ENCODE peak calls at places on chromosomes 5 and 9, in six cellular contexts. One of them, this sample, is unnamed.

GRCh38 chr9:70113403-70114022 is 69.9 kb downstream of the MAMDC2 start:
- DNase-seq in upper lobe of left lung: peak; percentile 49
- DNase-seq in body of pancreas: peak; percentile 70
- DNase-seq in RWPE2: no peak
- DNase-seq in astrocyte: peak; percentile 54
- DNase-seq in hepatocyte: peak; percentile 67
- DNase-seq in this sample: peak; percentile 60

GRCh38 chr5:91006708-91007107 is 376.4 kb downstream of the ARRDC3 start:
- DNase-seq in hepatocyte: no peak
- DNase-seq in astrocyte: no peak
- DNase-seq in body of pancreas: peak; percentile 13
- DNase-seq in upper lobe of left lung: no peak
- DNase-seq in RWPE2: no peak
- DNase-seq in this sample: no peak

GRCh38 chr5:463952-464351 is 21.0 kb downstream of the EXOC3 start:
- DNase-seq in upper lobe of left lung: peak; percentile 22
- DNase-seq in body of pancreas: peak; percentile 2
- DNase-seq in astrocyte: no peak
- DNase-seq in RWPE2: peak; percentile 19
- DNase-seq in hepatocyte: no peak
- DNase-seq in this sample: no peak

GRCh38 chr5:120124961-120125360 is 339.1 kb upstream of the PRR16 start:
- DNase-seq in hepatocyte: no peak
- DNase-seq in upper lobe of left lung: no peak
- DNase-seq in astrocyte: no peak
- DNase-seq in body of pancreas: no peak
- DNase-seq in RWPE2: no peak
- DNase-seq in this sample: no peak

GRCh38 chr5:135138116-135138850 is 104.3 kb upstream of the PITX1 start:
- DNase-seq in astrocyte: no peak
- DNase-seq in body of pancreas: no peak
- DNase-seq in upper lobe of left lung: no peak
- DNase-seq in hepatocyte: peak; percentile 53
- DNase-seq in RWPE2: no peak
- DNase-seq in this sample: no peak

GRCh38 chr5:170533383-170533782 is 29.6 kb downstream of the KCNIP1 start:
- DNase-seq in hepatocyte: no peak
- DNase-seq in body of pancreas: no peak
- DNase-seq in RWPE2: peak; percentile 38
- DNase-seq in upper lobe of left lung: no peak
- DNase-seq in astrocyte: no peak
- DNase-seq in this sample: no peak

GRCh38 chr5:153658606-153659005 is 168.1 kb downstream of the GRIA1 start:
- DNase-seq in hepatocyte: no peak
- DNase-seq in upper lobe of left lung: no peak
- DNase-seq in astrocyte: peak; percentile 25
- DNase-seq in body of pancreas: no peak
- DNase-seq in RWPE2: no peak
- DNase-seq in this sample: no peak

GRCh38 chr5:132840896-132841818 is 10.7 kb upstream of the SHROOM1 start:
- DNase-seq in hepatocyte: no peak
- DNase-seq in upper lobe of left lung: peak; percentile 79
- DNase-seq in astrocyte: no peak
- DNase-seq in body of pancreas: no peak
- DNase-seq in RWPE2: no peak
- DNase-seq in this sample: no peak

DNA sequence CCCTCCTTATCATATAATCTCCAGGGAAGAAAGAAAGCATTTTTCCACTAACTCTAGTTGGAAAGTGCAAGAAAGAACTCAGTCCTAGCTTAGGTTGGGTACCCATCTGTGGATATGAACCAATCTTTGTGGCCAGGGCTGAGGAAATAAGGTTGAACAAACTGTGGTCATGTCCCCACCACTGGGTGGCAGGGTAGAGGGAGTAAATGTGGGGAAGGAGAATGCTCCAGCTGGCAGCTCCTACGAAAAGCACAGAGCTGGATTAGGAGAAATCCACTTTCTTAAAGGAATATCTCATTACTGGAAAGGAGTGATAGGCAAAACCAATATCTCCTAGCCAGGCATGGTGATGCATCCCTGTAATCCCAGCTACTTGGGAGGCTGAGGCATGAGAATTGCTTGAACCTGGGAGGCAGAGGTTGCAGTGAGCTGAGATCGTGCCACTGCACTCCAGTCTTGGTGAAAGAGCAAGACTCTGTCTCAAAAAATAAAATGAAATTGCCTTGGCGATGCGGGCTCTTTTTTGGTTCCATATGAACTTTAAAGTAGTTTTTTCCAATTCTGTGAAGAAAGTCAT is 175.1 kb downstream of the CCDC192 start:
- DNase-seq in hepatocyte: peak; percentile 59
- DNase-seq in RWPE2: no peak
- DNase-seq in body of pancreas: peak; percentile 70
- DNase-seq in upper lobe of left lung: peak; percentile 60
- DNase-seq in astrocyte: no peak
- DNase-seq in this sample: peak; percentile 53
- TF ChIP-seq CTCF in hepatocyte: peak; percentile 43
- TF ChIP-seq CTCF in RWPE2: peak; percentile 89
- TF ChIP-seq CTCF in body of pancreas: no peak
- TF ChIP-seq CTCF in upper lobe of left lung: peak; percentile 38
- TF ChIP-seq CTCF in astrocyte: peak; percentile 37
- TF ChIP-seq CTCF in this sample: peak; percentile 60

DNA sequence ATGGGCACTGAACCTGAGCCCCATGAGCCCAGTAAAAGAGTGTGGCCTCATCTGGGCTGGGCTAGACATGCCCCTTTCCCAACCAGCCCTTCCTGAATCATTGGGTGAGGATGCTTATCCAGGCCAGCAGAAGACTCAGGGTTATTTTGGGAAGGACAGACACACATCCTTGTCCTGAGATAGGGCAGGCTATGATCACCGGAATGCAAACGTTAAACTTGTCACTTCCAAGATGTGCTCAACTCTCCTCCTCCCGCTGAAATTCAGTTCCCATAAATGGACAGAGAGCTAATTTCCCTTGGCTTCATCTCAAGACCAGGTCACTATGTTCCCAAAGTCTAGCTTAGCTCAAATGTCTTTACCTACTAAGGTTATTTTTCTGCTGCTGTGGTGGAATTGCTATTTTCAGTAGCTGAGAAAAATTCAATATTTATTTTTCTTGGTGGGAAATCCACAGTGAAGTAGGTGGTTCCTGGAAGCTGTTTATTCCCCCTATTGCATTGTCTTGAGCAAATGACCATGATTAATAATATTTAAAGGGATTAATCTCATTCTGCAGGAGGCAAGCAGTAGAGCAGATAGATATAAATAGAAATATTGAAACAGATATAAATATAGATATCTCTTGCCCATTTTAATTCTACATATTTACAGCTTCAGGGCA is 70.0 kb downstream of the NXNL2 start:
- DNase-seq in RWPE2: no peak
- DNase-seq in body of pancreas: no peak
- DNase-seq in hepatocyte: no peak
- DNase-seq in upper lobe of left lung: no peak
- DNase-seq in astrocyte: peak; percentile 26
- DNase-seq in this sample: no peak
- H3K27ac ChIP-seq in RWPE2: no peak overlapping the region
- H3K27ac ChIP-seq in body of pancreas: no peak overlapping the region
- H3K27ac ChIP-seq in hepatocyte: no peak overlapping the region
- H3K27ac ChIP-seq in upper lobe of left lung: no peak overlapping the region
- H3K27ac ChIP-seq in astrocyte: no peak overlapping the region
- H3K27ac ChIP-seq in this sample: peak overlapping the region; percentile 62

DNA sequence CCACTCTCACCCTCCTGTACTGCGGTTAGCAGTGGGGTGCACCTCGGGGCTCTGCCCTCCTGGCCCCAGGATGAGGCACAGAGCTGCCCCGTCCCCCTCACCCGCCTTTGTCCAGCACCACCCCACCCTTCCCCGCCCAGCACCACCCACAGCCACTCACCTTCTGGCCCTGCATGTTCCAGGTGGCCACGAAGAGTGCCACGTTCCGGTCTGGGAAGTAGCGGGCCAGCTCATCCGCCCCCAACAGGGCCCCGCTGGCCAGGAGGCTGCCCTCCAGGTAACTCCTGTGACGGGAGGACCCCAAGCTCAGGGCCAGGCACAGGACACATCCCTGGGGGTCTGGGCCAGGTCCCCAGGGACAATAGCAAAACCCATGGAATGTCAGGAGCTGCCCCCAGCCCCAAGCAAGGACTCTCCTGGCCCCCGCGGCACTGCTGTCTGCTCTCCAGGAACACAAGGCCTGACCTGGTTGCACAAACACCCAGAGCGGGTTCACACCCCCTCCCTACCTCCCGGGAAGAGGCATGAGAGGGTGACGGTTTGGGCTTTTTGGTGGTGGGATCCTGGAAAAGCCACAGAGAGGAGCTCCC is 5.0 kb downstream of the INPP5E start:
- DNase-seq in upper lobe of left lung: no peak
- DNase-seq in body of pancreas: no peak
- DNase-seq in hepatocyte: no peak
- DNase-seq in astrocyte: no peak
- DNase-seq in RWPE2: peak; percentile 57
- DNase-seq in this sample: no peak
- H3K36me3 ChIP-seq in upper lobe of left lung: peaks cover 32% of the 10 kb centered on the region
- H3K36me3 ChIP-seq in body of pancreas: no peaks in the 10 kb centered on the region
- H3K36me3 ChIP-seq in hepatocyte: no peaks in the 10 kb centered on the region
- H3K36me3 ChIP-seq in astrocyte: no peaks in the 10 kb centered on the region
- H3K36me3 ChIP-seq in RWPE2: peaks cover 27% of the 10 kb centered on the region
- H3K36me3 ChIP-seq in this sample: peaks cover 28% of the 10 kb centered on the region

GRCh38 chr5:39215857-39216256 is 3.5 kb downstream of the FYB1 start:
- DNase-seq in RWPE2: no peak
- DNase-seq in upper lobe of left lung: no peak
- DNase-seq in hepatocyte: no peak
- DNase-seq in astrocyte: no peak
- DNase-seq in body of pancreas: no peak
- DNase-seq in this sample: no peak
- TF ChIP-seq CTCF in RWPE2: no peak
- TF ChIP-seq CTCF in upper lobe of left lung: no peak
- TF ChIP-seq CTCF in hepatocyte: no peak
- TF ChIP-seq CTCF in astrocyte: no peak
- TF ChIP-seq CTCF in body of pancreas: no peak
- TF ChIP-seq CTCF in this sample: no peak

GRCh38 chr9:69049094-69049493 is 13.5 kb downstream of the FXN start:
- DNase-seq in RWPE2: no peak
- DNase-seq in hepatocyte: no peak
- DNase-seq in body of pancreas: no peak
- DNase-seq in upper lobe of left lung: no peak
- DNase-seq in astrocyte: no peak
- DNase-seq in this sample: no peak

GRCh38 chr9:69058101-69058500 is 22.5 kb downstream of the FXN start:
- DNase-seq in body of pancreas: no peak
- DNase-seq in RWPE2: no peak
- DNase-seq in astrocyte: no peak
- DNase-seq in upper lobe of left lung: peak; percentile 33
- DNase-seq in hepatocyte: no peak
- DNase-seq in this sample: no peak

GRCh38 chr9:69060766-69061165 is 25.2 kb downstream of the FXN start:
- DNase-seq in body of pancreas: no peak
- DNase-seq in hepatocyte: no peak
- DNase-seq in RWPE2: no peak
- DNase-seq in upper lobe of left lung: no peak
- DNase-seq in astrocyte: no peak
- DNase-seq in this sample: no peak

GRCh38 chr9:69056416-69056815 is 20.9 kb downstream of the FXN start:
- DNase-seq in astrocyte: peak; percentile 33
- DNase-seq in upper lobe of left lung: no peak
- DNase-seq in body of pancreas: no peak
- DNase-seq in RWPE2: no peak
- DNase-seq in hepatocyte: no peak
- DNase-seq in this sample: no peak

GRCh38 chr9:69054989-69055388 is 19.4 kb downstream of the FXN start:
- DNase-seq in hepatocyte: no peak
- DNase-seq in RWPE2: no peak
- DNase-seq in astrocyte: no peak
- DNase-seq in upper lobe of left lung: peak; percentile 84
- DNase-seq in body of pancreas: no peak
- DNase-seq in this sample: no peak
- H3K27ac ChIP-seq in hepatocyte: no peak overlapping the region
- H3K27ac ChIP-seq in RWPE2: no peak overlapping the region
- H3K27ac ChIP-seq in astrocyte: no peak overlapping the region
- H3K27ac ChIP-seq in upper lobe of left lung: peak overlapping the region; percentile 59
- H3K27ac ChIP-seq in body of pancreas: no peak overlapping the region
- H3K27ac ChIP-seq in this sample: no peak overlapping the region

DNA sequence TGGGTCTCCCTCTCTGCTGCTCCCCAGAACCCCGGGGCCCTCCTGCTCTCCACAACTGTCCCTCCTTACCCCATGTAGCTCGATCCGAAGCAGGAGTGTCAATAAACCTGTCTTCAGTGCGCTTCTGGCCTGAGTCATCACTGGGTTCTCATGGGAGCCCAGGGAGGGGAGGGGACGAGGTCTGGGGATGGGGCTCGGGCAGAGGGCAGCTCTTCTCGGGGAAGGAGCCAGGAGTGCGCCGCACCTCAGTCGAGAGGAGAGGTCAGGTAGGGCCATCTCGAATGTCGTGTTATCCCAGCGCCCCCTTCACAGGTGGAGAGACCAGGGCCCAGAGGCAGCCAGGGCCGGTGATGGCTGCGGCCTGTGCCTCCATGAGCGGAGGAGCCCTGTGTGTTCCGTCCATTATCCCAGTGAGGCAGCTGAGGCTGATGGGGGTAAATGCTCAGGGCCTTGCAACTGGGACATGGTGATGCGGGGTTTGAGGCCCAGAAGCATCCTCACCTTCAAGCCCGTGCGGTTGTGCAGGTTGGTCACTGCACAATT is 52.1 kb downstream of the LRSAM1 start:
- DNase-seq in upper lobe of left lung: no peak
- DNase-seq in RWPE2: no peak
- DNase-seq in hepatocyte: no peak
- DNase-seq in body of pancreas: no peak
- DNase-seq in astrocyte: no peak
- DNase-seq in this sample: no peak
- H3K36me3 ChIP-seq in upper lobe of left lung: peaks cover 86% of the 10 kb centered on the region
- H3K36me3 ChIP-seq in RWPE2: peaks cover 72% of the 10 kb centered on the region
- H3K36me3 ChIP-seq in hepatocyte: no peaks in the 10 kb centered on the region
- H3K36me3 ChIP-seq in body of pancreas: peaks cover 25% of the 10 kb centered on the region
- H3K36me3 ChIP-seq in astrocyte: peaks cover 11% of the 10 kb centered on the region
- H3K36me3 ChIP-seq in this sample: no peaks in the 10 kb centered on the region